ENCODE peak calls at places on chromosomes 3 and 15, in eight cellular contexts. One of them, this sample, is unnamed. For H3K4me1, the result is how much of the 10 kb centered on the place peaks cover.

GRCh38 chr3:193840111-193840641 is 247.2 kb downstream of the OPA1 start:
- DNase-seq in sigmoid colon: no peak
- DNase-seq in esophagus squamous epithelium: no peak
- DNase-seq in Peyer's patch: no peak
- DNase-seq in testis: no peak
- DNase-seq in breast epithelium: no peak
- DNase-seq in A549: no peak
- DNase-seq in heart left ventricle: no peak
- DNase-seq in this sample: no peak

GRCh38 chr3:79018671-79019136 is 749.1 kb downstream of the ROBO1 start:
- DNase-seq in testis: peak
- DNase-seq in Peyer's patch: no peak
- DNase-seq in breast epithelium: no peak
- DNase-seq in heart left ventricle: peak
- DNase-seq in esophagus squamous epithelium: no peak
- DNase-seq in sigmoid colon: peak
- DNase-seq in A549: peak
- DNase-seq in this sample: peak

GRCh38 chr15:63626955-63627354 is 29.8 kb downstream of the FBXL22 start:
- DNase-seq in Peyer's patch: no peak
- DNase-seq in heart left ventricle: no peak
- DNase-seq in testis: no peak
- DNase-seq in breast epithelium: no peak
- DNase-seq in sigmoid colon: no peak
- DNase-seq in esophagus squamous epithelium: no peak
- DNase-seq in A549: no peak
- DNase-seq in this sample: no peak

GRCh38 chr15:62549345-62549970 is 384.4 kb upstream of the C2CD4B start:
- DNase-seq in A549: peak
- DNase-seq in breast epithelium: no peak
- DNase-seq in sigmoid colon: no peak
- DNase-seq in esophagus squamous epithelium: no peak
- DNase-seq in Peyer's patch: no peak
- DNase-seq in heart left ventricle: no peak
- DNase-seq in testis: peak
- DNase-seq in this sample: no peak

GRCh38 chr3:47961815-47962606 is 54.2 kb downstream of the MAP4 start:
- DNase-seq in Peyer's patch: peak
- DNase-seq in testis: peak
- DNase-seq in A549: no peak
- DNase-seq in esophagus squamous epithelium: no peak
- DNase-seq in breast epithelium: peak
- DNase-seq in heart left ventricle: no peak
- DNase-seq in sigmoid colon: no peak
- DNase-seq in this sample: no peak

GRCh38 chr15:53671545-53671944 is 87.9 kb downstream of the WDR72 start:
- DNase-seq in heart left ventricle: no peak
- DNase-seq in sigmoid colon: no peak
- DNase-seq in esophagus squamous epithelium: no peak
- DNase-seq in A549: no peak
- DNase-seq in testis: no peak
- DNase-seq in breast epithelium: no peak
- DNase-seq in Peyer's patch: no peak
- DNase-seq in this sample: no peak

GRCh38 chr3:17945018-17945798 is 202.8 kb upstream of the TBC1D5 start:
- DNase-seq in heart left ventricle: no peak
- DNase-seq in A549: no peak
- DNase-seq in testis: no peak
- DNase-seq in Peyer's patch: no peak
- DNase-seq in esophagus squamous epithelium: no peak
- DNase-seq in breast epithelium: no peak
- DNase-seq in sigmoid colon: no peak
- DNase-seq in this sample: no peak

GRCh38 chr3:12903000-12903800 is 61.8 kb upstream of the RPL32 start:
- DNase-seq in breast epithelium: no peak
- DNase-seq in esophagus squamous epithelium: no peak
- DNase-seq in heart left ventricle: no peak
- DNase-seq in testis: no peak
- DNase-seq in sigmoid colon: no peak
- DNase-seq in A549: no peak
- DNase-seq in Peyer's patch: no peak
- DNase-seq in this sample: no peak

GRCh38 chr3:104916971-104917370 is 449.7 kb upstream of the ALCAM start:
- DNase-seq in heart left ventricle: no peak
- DNase-seq in breast epithelium: no peak
- DNase-seq in sigmoid colon: no peak
- DNase-seq in esophagus squamous epithelium: no peak
- DNase-seq in testis: no peak
- DNase-seq in Peyer's patch: no peak
- DNase-seq in A549: no peak
- DNase-seq in this sample: no peak

GRCh38 chr3:34547297-34547920 is 749.0 kb downstream of the PDCD6IP start:
- DNase-seq in testis: no peak
- DNase-seq in heart left ventricle: no peak
- DNase-seq in A549: no peak
- DNase-seq in Peyer's patch: no peak
- DNase-seq in esophagus squamous epithelium: no peak
- DNase-seq in sigmoid colon: no peak
- DNase-seq in breast epithelium: no peak
- DNase-seq in this sample: no peak

GRCh38 chr15:65731926-65732325 is 60.2 kb downstream of the DENND4A start:
- DNase-seq in esophagus squamous epithelium: no peak
- DNase-seq in Peyer's patch: no peak
- DNase-seq in sigmoid colon: no peak
- DNase-seq in heart left ventricle: no peak
- DNase-seq in testis: no peak
- DNase-seq in breast epithelium: no peak
- DNase-seq in A549: no peak
- DNase-seq in this sample: no peak

GRCh38 chr3:55330355-55330754 is 156.8 kb downstream of the WNT5A start:
- DNase-seq in breast epithelium: peak
- DNase-seq in Peyer's patch: no peak
- DNase-seq in sigmoid colon: no peak
- DNase-seq in heart left ventricle: no peak
- DNase-seq in A549: peak
- DNase-seq in esophagus squamous epithelium: no peak
- DNase-seq in testis: no peak
- DNase-seq in this sample: peak

GRCh38 chr3:53730565-53730964 is 115.7 kb downstream of the CHDH start:
- DNase-seq in A549: no peak
- DNase-seq in sigmoid colon: no peak
- DNase-seq in Peyer's patch: no peak
- DNase-seq in heart left ventricle: peak
- DNase-seq in esophagus squamous epithelium: no peak
- DNase-seq in breast epithelium: no peak
- DNase-seq in testis: peak
- DNase-seq in this sample: peak

GRCh38 chr3:58874795-58875194 is 175.0 kb downstream of the CFAP20DC start:
- DNase-seq in testis: no peak
- DNase-seq in Peyer's patch: no peak
- DNase-seq in sigmoid colon: no peak
- DNase-seq in heart left ventricle: no peak
- DNase-seq in breast epithelium: no peak
- DNase-seq in esophagus squamous epithelium: no peak
- DNase-seq in A549: no peak
- DNase-seq in this sample: no peak

GRCh38 chr3:119937229-119937628 is 155.3 kb downstream of the NR1I2 start:
- DNase-seq in heart left ventricle: no peak
- DNase-seq in esophagus squamous epithelium: no peak
- DNase-seq in testis: no peak
- DNase-seq in A549: no peak
- DNase-seq in sigmoid colon: no peak
- DNase-seq in Peyer's patch: no peak
- DNase-seq in breast epithelium: no peak
- DNase-seq in this sample: no peak

GRCh38 chr15:99703603-99704443 is 29.4 kb downstream of the LYSMD4 start:
- DNase-seq in sigmoid colon: no peak
- DNase-seq in esophagus squamous epithelium: no peak
- DNase-seq in Peyer's patch: no peak
- DNase-seq in heart left ventricle: peak
- DNase-seq in breast epithelium: no peak
- DNase-seq in testis: peak
- DNase-seq in A549: peak
- DNase-seq in this sample: no peak

GRCh38 chr3:15241341-15241740 is 35.3 kb downstream of the CAPN7 start:
- DNase-seq in A549: peak
- DNase-seq in heart left ventricle: no peak
- DNase-seq in esophagus squamous epithelium: no peak
- DNase-seq in testis: peak
- DNase-seq in Peyer's patch: peak
- DNase-seq in breast epithelium: no peak
- DNase-seq in sigmoid colon: peak
- DNase-seq in this sample: peak

GRCh38 chr3:43879166-43879565 is 188.4 kb downstream of the ABHD5 start:
- DNase-seq in sigmoid colon: no peak
- DNase-seq in heart left ventricle: no peak
- DNase-seq in A549: peak
- DNase-seq in testis: peak
- DNase-seq in breast epithelium: no peak
- DNase-seq in esophagus squamous epithelium: no peak
- DNase-seq in Peyer's patch: no peak
- DNase-seq in this sample: no peak

GRCh38 chr3:180447156-180447555 is 154.8 kb upstream of the TTC14 start:
- DNase-seq in breast epithelium: no peak
- DNase-seq in Peyer's patch: no peak
- DNase-seq in testis: no peak
- DNase-seq in esophagus squamous epithelium: no peak
- DNase-seq in A549: no peak
- DNase-seq in heart left ventricle: no peak
- DNase-seq in sigmoid colon: no peak
- DNase-seq in this sample: no peak

GRCh38 chr3:99013794-99014315 is 112.4 kb upstream of the DCBLD2 start:
- DNase-seq in breast epithelium: no peak
- DNase-seq in testis: no peak
- DNase-seq in sigmoid colon: no peak
- DNase-seq in esophagus squamous epithelium: no peak
- DNase-seq in Peyer's patch: no peak
- DNase-seq in heart left ventricle: no peak
- DNase-seq in A549: no peak
- DNase-seq in this sample: no peak

GRCh38 chr3:123416647-123417046 is 32.2 kb downstream of the ADCY5 start:
- DNase-seq in Peyer's patch: no peak
- DNase-seq in heart left ventricle: no peak
- DNase-seq in breast epithelium: no peak
- DNase-seq in testis: no peak
- DNase-seq in A549: no peak
- DNase-seq in esophagus squamous epithelium: no peak
- DNase-seq in sigmoid colon: no peak
- DNase-seq in this sample: no peak

GRCh38 chr15:73328149-73328820 is 40.5 kb downstream of the HCN4 start:
- DNase-seq in testis: no peak
- DNase-seq in Peyer's patch: no peak
- DNase-seq in A549: no peak
- DNase-seq in sigmoid colon: peak
- DNase-seq in heart left ventricle: no peak
- DNase-seq in esophagus squamous epithelium: no peak
- DNase-seq in breast epithelium: no peak
- DNase-seq in this sample: no peak

GRCh38 chr3:32831062-32831461 is 13.3 kb downstream of the TRIM71 start:
- DNase-seq in Peyer's patch: no peak
- DNase-seq in esophagus squamous epithelium: no peak
- DNase-seq in breast epithelium: no peak
- DNase-seq in testis: no peak
- DNase-seq in A549: no peak
- DNase-seq in heart left ventricle: no peak
- DNase-seq in sigmoid colon: no peak
- DNase-seq in this sample: no peak

GRCh38 chr3:52787672-52788625 is 6.6 kb upstream of the ITIH3 start:
- DNase-seq in heart left ventricle: no peak
- DNase-seq in sigmoid colon: peak
- DNase-seq in breast epithelium: no peak
- DNase-seq in esophagus squamous epithelium: no peak
- DNase-seq in Peyer's patch: no peak
- DNase-seq in A549: no peak
- DNase-seq in testis: no peak
- DNase-seq in this sample: peak

GRCh38 chr3:46880884-46881818 is 3.6 kb downstream of the PTH1R start:
- DNase-seq in testis: no peak
- DNase-seq in Peyer's patch: no peak
- DNase-seq in A549: no peak
- DNase-seq in breast epithelium: no peak
- DNase-seq in esophagus squamous epithelium: no peak
- DNase-seq in sigmoid colon: no peak
- DNase-seq in heart left ventricle: no peak
- DNase-seq in this sample: no peak

GRCh38 chr15:69748131-69748530 is 295.5 kb downstream of the RPLP1 start:
- DNase-seq in breast epithelium: no peak
- DNase-seq in testis: no peak
- DNase-seq in heart left ventricle: no peak
- DNase-seq in sigmoid colon: no peak
- DNase-seq in A549: no peak
- DNase-seq in Peyer's patch: no peak
- DNase-seq in esophagus squamous epithelium: no peak
- DNase-seq in this sample: no peak
- TF ChIP-seq CTCF in breast epithelium: no peak
- TF ChIP-seq CTCF in testis: no peak
- TF ChIP-seq CTCF in heart left ventricle: no peak
- TF ChIP-seq CTCF in sigmoid colon: no peak
- TF ChIP-seq CTCF in A549: no peak
- TF ChIP-seq CTCF in Peyer's patch: no peak
- TF ChIP-seq CTCF in esophagus squamous epithelium: no peak
- TF ChIP-seq CTCF in this sample: no peak

GRCh38 chr15:101187820-101188516 is 63.9 kb downstream of the CHSY1 start:
- DNase-seq in breast epithelium: no peak
- DNase-seq in sigmoid colon: no peak
- DNase-seq in Peyer's patch: no peak
- DNase-seq in testis: no peak
- DNase-seq in heart left ventricle: peak
- DNase-seq in A549: no peak
- DNase-seq in esophagus squamous epithelium: no peak
- DNase-seq in this sample: no peak
- TF ChIP-seq POLR2A in breast epithelium: no peak
- TF ChIP-seq POLR2A in sigmoid colon: no peak
- TF ChIP-seq POLR2A in Peyer's patch: no peak
- TF ChIP-seq POLR2A in testis: no peak
- TF ChIP-seq POLR2A in heart left ventricle: no peak
- TF ChIP-seq POLR2A in A549: no peak
- TF ChIP-seq POLR2A in esophagus squamous epithelium: no peak
- TF ChIP-seq POLR2A in this sample: no peak

GRCh38 chr15:74779162-74779648 is 2.7 kb upstream of the CSK start:
- DNase-seq in sigmoid colon: no peak
- DNase-seq in testis: no peak
- DNase-seq in esophagus squamous epithelium: no peak
- DNase-seq in A549: no peak
- DNase-seq in heart left ventricle: no peak
- DNase-seq in breast epithelium: no peak
- DNase-seq in Peyer's patch: no peak
- DNase-seq in this sample: no peak
- H3K4me1 ChIP-seq in sigmoid colon: under half
- H3K4me1 ChIP-seq in testis: under half
- H3K4me1 ChIP-seq in esophagus squamous epithelium: under half
- H3K4me1 ChIP-seq in A549: under half
- H3K4me1 ChIP-seq in heart left ventricle: under half
- H3K4me1 ChIP-seq in breast epithelium: under half
- H3K4me1 ChIP-seq in Peyer's patch: half or more
- H3K4me1 ChIP-seq in this sample: under half

DNA sequence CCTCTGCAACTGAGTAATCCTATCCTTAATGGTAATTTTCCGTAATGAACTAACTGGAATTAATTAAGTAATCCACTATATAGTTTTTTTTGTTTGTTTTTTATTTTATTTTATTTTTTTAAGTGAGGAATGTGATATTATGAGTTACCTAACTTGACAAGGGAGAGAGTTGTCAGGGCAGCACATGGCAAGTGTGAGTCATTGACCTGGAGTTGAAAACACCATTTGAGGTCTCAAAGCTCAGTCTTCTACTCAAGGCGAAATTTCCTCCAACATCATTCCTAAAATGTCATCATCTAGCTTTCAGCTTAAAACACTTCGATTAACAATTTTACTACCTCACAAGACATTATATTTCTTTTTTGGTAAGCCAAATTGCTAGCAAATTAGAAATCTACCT is 87.8 kb downstream of the NECTIN3 start:
- DNase-seq in sigmoid colon: no peak
- DNase-seq in heart left ventricle: no peak
- DNase-seq in breast epithelium: no peak
- DNase-seq in A549: no peak
- DNase-seq in Peyer's patch: no peak
- DNase-seq in testis: no peak
- DNase-seq in esophagus squamous epithelium: no peak
- DNase-seq in this sample: no peak
- TF ChIP-seq CTCF in sigmoid colon: no peak
- TF ChIP-seq CTCF in heart left ventricle: no peak
- TF ChIP-seq CTCF in breast epithelium: no peak
- TF ChIP-seq CTCF in A549: no peak
- TF ChIP-seq CTCF in Peyer's patch: no peak
- TF ChIP-seq CTCF in testis: no peak
- TF ChIP-seq CTCF in esophagus squamous epithelium: no peak
- TF ChIP-seq CTCF in this sample: no peak